ENCODE peak calls at places on chromosomes 16 and 17, in seven cellular contexts. C, D, U, I, J, Q and L are unnamed samples.

GRCh38 chr17:38559880-38560230 is 45.9 kb downstream of the SRCIN1 start:
- DNase-seq in C (no peak), D (no peak), U (no peak), I (no peak), J (no peak), Q (no peak), L (no peak)

GRCh38 chr17:7014995-7015586 is 2.7 kb downstream of the RNASEK start:
- DNase-seq in C (peak; percentile 68), D (peak; percentile 75), U (peak; percentile 67), I (no peak), J (peak; percentile 81), Q (no peak), L (peak; percentile 39)

GRCh38 chr16:2178321-2179106 is 17.9 kb downstream of the CASKIN1 start:
- DNase-seq in C (no peak), D (no peak), U (no peak), I (no peak), J (peak; percentile 39), Q (no peak), L (no peak)

GRCh38 chr17:77371117-77371887 is 230.5 kb downstream of the SEC14L1 start:
- DNase-seq in C (peak; percentile 89), D (peak; percentile 72), U (peak; percentile 38), I (no peak), J (no peak), Q (no peak), L (peak; percentile 59)

GRCh38 chr16:80656731-80657150 is 115.9 kb downstream of the DYNLRB2 start:
- DNase-seq in C (no peak), D (no peak), U (peak; percentile 77), I (no peak), J (no peak), Q (no peak), L (no peak)

GRCh38 chr17:30720013-30720471 is 104.5 kb downstream of the CRLF3 start:
- DNase-seq in C (no peak), D (peak; percentile 51), U (no peak), I (no peak), J (no peak), Q (no peak), L (no peak)

GRCh38 chr17:75652934-75653549 is 13.9 kb downstream of the RECQL5 start:
- DNase-seq in C (peak; percentile 52), D (no peak), U (peak; percentile 18), I (no peak), J (peak; percentile 41), Q (no peak), L (no peak)

GRCh38 chr17:79676796-79677195 is 53.9 kb upstream of the ENPP7 start:
- DNase-seq in C (no peak), D (peak; percentile 58), U (no peak), I (no peak), J (no peak), Q (no peak), L (no peak)

GRCh38 chr16:57253410-57253927 is 8.4 kb downstream of the ARL2BP start:
- DNase-seq in C (no peak), D (no peak), U (no peak), I (no peak), J (no peak), Q (no peak), L (no peak)

GRCh38 chr16:85137323-85138072 is 25.2 kb upstream of the CIBAR2 start:
- DNase-seq in C (peak; percentile 89), D (peak; percentile 97), U (peak; percentile 85), I (no peak), J (no peak), Q (no peak), L (peak; percentile 82)

GRCh38 chr16:2808181-2808580 is 8.9 kb upstream of the PRSS21 start:
- DNase-seq in C (no peak), D (peak; percentile 30), U (no peak), I (no peak), J (no peak), Q (no peak), L (no peak)

GRCh38 chr17:73770115-73770848 is 126.0 kb upstream of the SDK2 start:
- DNase-seq in C (peak; percentile 63), D (peak; percentile 95), U (peak; percentile 61), I (no peak), J (no peak), Q (no peak), L (no peak)

GRCh38 chr17:29215717-29216116 is 30.9 kb upstream of the CRYBA1 start:
- DNase-seq in C (peak; percentile 21), D (no peak), U (peak; percentile 72), I (no peak), J (no peak), Q (no peak), L (no peak)

GRCh38 chr16:81558444-81559175 is 114.0 kb downstream of the CMIP start:
- DNase-seq in C (no peak), D (peak; percentile 68), U (no peak), I (no peak), J (no peak), Q (no peak), L (no peak)

GRCh38 chr16:8686031-8686621 is 11.7 kb downstream of the ABAT start:
- DNase-seq in C (no peak), D (no peak), U (peak; percentile 29), I (no peak), J (no peak), Q (no peak), L (no peak)

GRCh38 chr17:70795620-70796019 is 626.3 kb downstream of the KCNJ2 start:
- DNase-seq in C (no peak), D (no peak), U (no peak), I (no peak), J (no peak), Q (no peak), L (no peak)

GRCh38 chr17:57425903-57426574 is 169.7 kb downstream of the MSI2 start:
- DNase-seq in C (no peak), D (no peak), U (no peak), I (no peak), J (no peak), Q (no peak), L (no peak)

GRCh38 chr16:81531415-81531814 is 86.8 kb downstream of the CMIP start:
- DNase-seq in C (no peak), D (peak; percentile 61), U (no peak), I (no peak), J (no peak), Q (no peak), L (no peak)

GRCh38 chr17:74987418-74987908 is at the start of gene CDR2L:
- DNase-seq in C (peak; percentile 94), D (peak; percentile 98), U (peak; percentile 86), I (peak; percentile 78), J (peak; percentile 94), Q (peak; percentile 77), L (peak; percentile 87)

GRCh38 chr17:7130626-7131467 is 16.2 kb upstream of the ASGR2 start:
- DNase-seq in C (no peak), D (peak; percentile 57), U (no peak), I (no peak), J (no peak), Q (no peak), L (no peak)

GRCh38 chr16:9262941-9263340 is 171.5 kb downstream of the HAPSTR1 start:
- DNase-seq in C (no peak), D (no peak), U (no peak), I (no peak), J (no peak), Q (no peak), L (no peak)

GRCh38 chr17:6752068-6752909 is 3.6 kb upstream of the XAF1 start:
- DNase-seq in C (peak; percentile 100), D (no peak), U (peak; percentile 99), I (no peak), J (no peak), Q (no peak), L (peak; percentile 99)

GRCh38 chr16:80803341-80804060 is 897 bp downstream of the CDYL2 start:
- DNase-seq in C (peak; percentile 41), D (peak; percentile 78), U (peak; percentile 30), I (no peak), J (peak; percentile 51), Q (peak; percentile 7), L (no peak)

GRCh38 chr17:51397361-51398127 is 137.2 kb downstream of the UTP18 start:
- DNase-seq in C (peak; percentile 39), D (no peak), U (peak; percentile 59), I (no peak), J (no peak), Q (no peak), L (peak; percentile 32)

GRCh38 chr16:66970775-66971725 is 10.0 kb downstream of the CES3 start:
- DNase-seq in C (peak; percentile 64), D (no peak), U (peak; percentile 80), I (no peak), J (no peak), Q (no peak), L (peak; percentile 73)

GRCh38 chr17:63945851-63946439 is 13.8 kb upstream of the CD79B start:
- DNase-seq in C (no peak), D (no peak), U (no peak), I (no peak), J (peak; percentile 47), Q (no peak), L (no peak)